ENCODE peak calls at places on chromosome 15, in nine cellular contexts. One of them, this sample, is unnamed.

GRCh38 chr15:52186651-52187486 is 4.3 kb downstream of the GNB5 start:
- DNase-seq in thyroid gland: no peak
- DNase-seq in body of pancreas: peak
- DNase-seq in endodermal cell: no peak
- DNase-seq in H9: no peak
- DNase-seq in heart right ventricle: no peak
- DNase-seq in testis: peak
- DNase-seq in kidney: no peak
- DNase-seq in RWPE1: no peak
- DNase-seq in this sample: no peak

GRCh38 chr15:71791975-71792374 is 18.4 kb upstream of the NR2E3 start:
- DNase-seq in thyroid gland: no peak
- DNase-seq in body of pancreas: no peak
- DNase-seq in endodermal cell: peak
- DNase-seq in H9: no peak
- DNase-seq in heart right ventricle: no peak
- DNase-seq in testis: no peak
- DNase-seq in kidney: no peak
- DNase-seq in RWPE1: no peak
- DNase-seq in this sample: no peak

GRCh38 chr15:22951031-22951380 is 29.2 kb downstream of the CYFIP1 start:
- DNase-seq in thyroid gland: no peak
- DNase-seq in body of pancreas: no peak
- DNase-seq in endodermal cell: no peak
- DNase-seq in H9: no peak
- DNase-seq in heart right ventricle: no peak
- DNase-seq in testis: no peak
- DNase-seq in kidney: no peak
- DNase-seq in RWPE1: no peak
- DNase-seq in this sample: no peak

GRCh38 chr15:98853593-98854420 is 153.8 kb downstream of the PGPEP1L start:
- DNase-seq in thyroid gland: no peak
- DNase-seq in body of pancreas: no peak
- DNase-seq in endodermal cell: peak
- DNase-seq in H9: no peak
- DNase-seq in heart right ventricle: no peak
- DNase-seq in testis: no peak
- DNase-seq in kidney: peak
- DNase-seq in RWPE1: no peak
- DNase-seq in this sample: no peak

GRCh38 chr15:85316244-85316934 is 64.0 kb upstream of the AKAP13 start:
- DNase-seq in thyroid gland: peak
- DNase-seq in body of pancreas: no peak
- DNase-seq in endodermal cell: no peak
- DNase-seq in H9: no peak
- DNase-seq in heart right ventricle: no peak
- DNase-seq in testis: no peak
- DNase-seq in kidney: no peak
- DNase-seq in RWPE1: no peak
- DNase-seq in this sample: no peak

GRCh38 chr15:29086001-29086400 is 183.6 kb downstream of the NSMCE3 start:
- DNase-seq in thyroid gland: no peak
- DNase-seq in body of pancreas: no peak
- DNase-seq in endodermal cell: no peak
- DNase-seq in H9: no peak
- DNase-seq in heart right ventricle: no peak
- DNase-seq in testis: no peak
- DNase-seq in kidney: peak
- DNase-seq in RWPE1: no peak
- DNase-seq in this sample: no peak

GRCh38 chr15:65101891-65102708 is 12.9 kb downstream of the UBAP1L start:
- DNase-seq in thyroid gland: no peak
- DNase-seq in body of pancreas: no peak
- DNase-seq in endodermal cell: peak
- DNase-seq in H9: peak
- DNase-seq in heart right ventricle: no peak
- DNase-seq in testis: no peak
- DNase-seq in kidney: peak
- DNase-seq in RWPE1: no peak
- DNase-seq in this sample: no peak

GRCh38 chr15:84748274-84749110 is at the start of gene ZNF592:
- DNase-seq in thyroid gland: peak
- DNase-seq in body of pancreas: peak
- DNase-seq in endodermal cell: peak
- DNase-seq in H9: peak
- DNase-seq in heart right ventricle: peak
- DNase-seq in testis: peak
- DNase-seq in kidney: peak
- DNase-seq in RWPE1: peak
- DNase-seq in this sample: peak

GRCh38 chr15:28274635-28275034 is 47.3 kb downstream of the HERC2 start:
- DNase-seq in thyroid gland: no peak
- DNase-seq in body of pancreas: no peak
- DNase-seq in endodermal cell: no peak
- DNase-seq in H9: no peak
- DNase-seq in heart right ventricle: no peak
- DNase-seq in testis: no peak
- DNase-seq in kidney: no peak
- DNase-seq in RWPE1: no peak
- DNase-seq in this sample: no peak

GRCh38 chr15:64596701-64597468 is 136.5 kb downstream of the ZNF609 start:
- DNase-seq in thyroid gland: peak
- DNase-seq in body of pancreas: peak
- DNase-seq in endodermal cell: peak
- DNase-seq in H9: peak
- DNase-seq in heart right ventricle: peak
- DNase-seq in testis: peak
- DNase-seq in kidney: no peak
- DNase-seq in RWPE1: no peak
- DNase-seq in this sample: peak

GRCh38 chr15:69065981-69066645 is 51.6 kb downstream of the NOX5 start:
- DNase-seq in thyroid gland: no peak
- DNase-seq in body of pancreas: no peak
- DNase-seq in endodermal cell: no peak
- DNase-seq in H9: peak
- DNase-seq in heart right ventricle: no peak
- DNase-seq in testis: no peak
- DNase-seq in kidney: no peak
- DNase-seq in RWPE1: no peak
- DNase-seq in this sample: no peak

GRCh38 chr15:82680200-82681102 is 29.2 kb downstream of the AP3B2 start:
- DNase-seq in thyroid gland: peak
- DNase-seq in body of pancreas: peak
- DNase-seq in endodermal cell: peak
- DNase-seq in H9: peak
- DNase-seq in heart right ventricle: no peak
- DNase-seq in testis: peak
- DNase-seq in kidney: peak
- DNase-seq in RWPE1: peak
- DNase-seq in this sample: peak

GRCh38 chr15:87850916-87851315 is 405.6 kb downstream of the NTRK3 start:
- DNase-seq in thyroid gland: no peak
- DNase-seq in body of pancreas: no peak
- DNase-seq in endodermal cell: no peak
- DNase-seq in H9: no peak
- DNase-seq in heart right ventricle: peak
- DNase-seq in testis: no peak
- DNase-seq in kidney: no peak
- DNase-seq in RWPE1: no peak
- DNase-seq in this sample: no peak

GRCh38 chr15:44775923-44776322 is 39.6 kb downstream of the TRIM69 start:
- DNase-seq in thyroid gland: no peak
- DNase-seq in body of pancreas: no peak
- DNase-seq in endodermal cell: no peak
- DNase-seq in H9: no peak
- DNase-seq in heart right ventricle: no peak
- DNase-seq in testis: no peak
- DNase-seq in kidney: no peak
- DNase-seq in RWPE1: peak
- DNase-seq in this sample: no peak
- H3K27ac ChIP-seq in thyroid gland: no peak
- H3K27ac ChIP-seq in body of pancreas: no peak
- H3K27ac ChIP-seq in endodermal cell: no peak
- H3K27ac ChIP-seq in H9: no peak
- H3K27ac ChIP-seq in heart right ventricle: no peak
- H3K27ac ChIP-seq in testis: no peak
- H3K27ac ChIP-seq in kidney: no peak
- H3K27ac ChIP-seq in RWPE1: no peak
- H3K27ac ChIP-seq in this sample: no peak

DNA sequence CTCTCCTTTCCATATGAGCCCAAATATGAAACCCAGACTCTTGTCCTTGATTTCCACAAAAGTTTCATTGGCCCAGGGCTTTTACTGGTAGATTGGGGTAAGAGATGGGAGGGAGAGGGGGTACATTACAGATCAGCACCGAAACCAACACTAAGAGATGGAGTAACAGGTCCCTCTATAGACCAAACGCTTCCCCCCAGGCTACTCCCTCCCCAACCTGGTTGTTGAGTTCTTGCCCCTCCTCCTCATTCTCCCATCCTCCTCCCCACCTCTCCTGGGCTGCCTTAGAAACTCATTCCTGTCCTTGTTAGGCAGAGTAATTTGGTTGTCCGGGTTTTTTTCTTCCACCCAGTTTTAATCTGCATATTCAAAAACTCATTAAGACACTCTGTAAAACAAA is 74.2 kb downstream of the MESD start:
- DNase-seq in thyroid gland: no peak
- DNase-seq in body of pancreas: no peak
- DNase-seq in endodermal cell: peak
- DNase-seq in H9: peak
- DNase-seq in heart right ventricle: no peak
- DNase-seq in testis: no peak
- DNase-seq in kidney: no peak
- DNase-seq in RWPE1: no peak
- DNase-seq in this sample: no peak
- TF ChIP-seq CTCF in thyroid gland: no peak
- TF ChIP-seq CTCF in body of pancreas: no peak
- TF ChIP-seq CTCF in endodermal cell: peak
- TF ChIP-seq CTCF in H9: peak
- TF ChIP-seq CTCF in heart right ventricle: no peak
- TF ChIP-seq CTCF in testis: no peak
- TF ChIP-seq CTCF in kidney: no peak
- TF ChIP-seq CTCF in RWPE1: no peak
- TF ChIP-seq CTCF in this sample: no peak

GRCh38 chr15:76190070-76190564 is 121.2 kb downstream of the ETFA start:
- DNase-seq in thyroid gland: no peak
- DNase-seq in body of pancreas: no peak
- DNase-seq in endodermal cell: no peak
- DNase-seq in H9: no peak
- DNase-seq in heart right ventricle: no peak
- DNase-seq in testis: no peak
- DNase-seq in kidney: no peak
- DNase-seq in RWPE1: no peak
- DNase-seq in this sample: no peak
- H3K27ac ChIP-seq in thyroid gland: no peak
- H3K27ac ChIP-seq in body of pancreas: no peak
- H3K27ac ChIP-seq in endodermal cell: no peak
- H3K27ac ChIP-seq in H9: no peak
- H3K27ac ChIP-seq in heart right ventricle: no peak
- H3K27ac ChIP-seq in testis: no peak
- H3K27ac ChIP-seq in kidney: no peak
- H3K27ac ChIP-seq in RWPE1: peak
- H3K27ac ChIP-seq in this sample: no peak

DNA sequence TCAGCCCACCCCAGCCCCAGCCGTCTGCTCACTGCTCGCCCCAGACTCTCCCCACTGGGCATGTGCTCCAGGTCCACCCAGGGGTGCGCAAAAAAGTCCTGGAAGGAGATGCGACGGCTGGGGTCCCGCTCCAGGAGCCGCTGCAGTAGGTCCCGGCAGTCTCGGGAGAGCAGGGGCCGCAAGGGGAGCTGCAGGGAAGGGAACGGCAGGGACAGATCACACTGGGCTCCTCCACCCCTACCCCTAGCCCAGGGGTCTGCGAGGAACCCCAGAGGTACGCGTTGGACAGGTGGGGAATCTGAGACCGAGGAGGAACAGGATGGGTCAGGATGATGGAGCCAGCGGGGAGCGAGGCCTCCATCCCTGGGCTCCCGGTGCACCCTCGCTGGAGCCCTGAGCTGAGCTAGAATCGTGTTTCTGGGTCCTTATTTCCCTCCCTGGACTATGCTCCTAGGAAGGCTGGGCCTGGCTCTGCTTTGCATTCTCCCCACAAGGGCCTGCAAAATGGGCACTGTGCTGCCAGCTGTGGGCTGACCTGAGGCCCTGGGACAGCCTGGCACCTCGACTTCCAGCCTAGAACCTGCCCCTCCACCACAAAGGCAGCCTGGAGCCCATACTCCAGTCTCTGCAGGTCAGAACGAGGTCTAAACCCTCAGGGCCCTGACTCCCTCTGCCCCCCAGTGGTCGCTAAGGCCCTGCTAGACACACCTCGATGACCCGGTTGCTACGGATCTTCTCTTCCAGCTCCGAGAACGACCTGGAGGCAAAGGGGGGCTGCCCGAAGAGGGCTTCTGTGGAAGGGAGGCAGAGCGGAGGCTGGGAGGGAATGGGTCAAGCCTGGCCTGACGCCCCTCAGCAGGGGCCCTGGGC is 3.2 kb downstream of the ULK3 start:
- DNase-seq in thyroid gland: no peak
- DNase-seq in body of pancreas: no peak
- DNase-seq in endodermal cell: peak
- DNase-seq in H9: peak
- DNase-seq in heart right ventricle: no peak
- DNase-seq in testis: no peak
- DNase-seq in kidney: no peak
- DNase-seq in RWPE1: no peak
- DNase-seq in this sample: no peak
- TF ChIP-seq CTCF in thyroid gland: no peak
- TF ChIP-seq CTCF in body of pancreas: no peak
- TF ChIP-seq CTCF in endodermal cell: peak
- TF ChIP-seq CTCF in H9: peak
- TF ChIP-seq CTCF in heart right ventricle: no peak
- TF ChIP-seq CTCF in testis: no peak
- TF ChIP-seq CTCF in kidney: no peak
- TF ChIP-seq CTCF in RWPE1: no peak
- TF ChIP-seq CTCF in this sample: no peak

DNA sequence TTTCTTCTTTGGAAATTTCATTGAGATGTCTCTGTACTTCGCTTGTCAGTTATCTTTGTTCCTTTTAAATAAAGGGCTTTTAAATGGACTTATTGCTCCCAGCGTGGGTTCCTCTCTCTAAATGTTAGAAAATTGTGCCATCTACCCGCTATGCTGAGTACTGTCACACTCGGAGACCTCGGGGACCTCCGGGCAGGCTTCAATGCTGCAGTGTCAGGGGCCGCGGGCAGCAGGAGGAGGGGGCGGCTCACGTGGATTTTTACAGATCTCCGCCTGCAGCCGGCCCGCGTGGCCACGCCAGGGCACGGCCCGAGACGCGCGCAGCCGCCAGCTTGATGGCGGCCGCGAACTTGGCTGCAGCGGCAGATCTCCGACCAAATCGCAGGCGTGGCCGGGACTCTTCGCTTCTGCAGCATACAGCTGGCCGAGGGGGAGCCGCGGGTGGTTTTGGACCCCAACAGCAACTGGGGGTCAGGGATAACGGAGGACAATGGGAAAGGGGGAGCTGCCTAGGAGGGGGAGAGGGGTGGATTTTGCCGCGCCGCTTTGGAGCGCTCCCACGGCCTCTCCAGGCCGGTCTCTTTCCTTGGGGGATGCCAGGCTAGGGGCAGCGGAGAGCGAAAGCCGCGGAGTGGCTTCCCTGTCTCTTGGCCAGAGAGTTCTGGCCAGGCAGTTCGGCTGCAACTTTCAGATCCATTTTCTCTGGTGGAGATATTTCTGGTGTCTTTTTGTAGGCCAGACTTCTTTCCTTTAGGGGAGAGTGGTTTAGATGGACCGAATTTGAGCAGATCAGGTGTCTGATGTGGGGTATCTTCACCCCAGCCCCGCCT is 15.3 kb downstream of the NR2F2 start:
- DNase-seq in thyroid gland: peak
- DNase-seq in body of pancreas: peak
- DNase-seq in endodermal cell: peak
- DNase-seq in H9: peak
- DNase-seq in heart right ventricle: peak
- DNase-seq in testis: peak
- DNase-seq in kidney: peak
- DNase-seq in RWPE1: peak
- DNase-seq in this sample: peak
- H3K27ac ChIP-seq in thyroid gland: peak
- H3K27ac ChIP-seq in body of pancreas: no peak
- H3K27ac ChIP-seq in endodermal cell: peak
- H3K27ac ChIP-seq in H9: no peak
- H3K27ac ChIP-seq in heart right ventricle: peak
- H3K27ac ChIP-seq in testis: peak
- H3K27ac ChIP-seq in kidney: peak
- H3K27ac ChIP-seq in RWPE1: peak
- H3K27ac ChIP-seq in this sample: peak